ENCODE peak calls at places on chromosomes 13 and 19, in six cellular contexts. G, W, N, O, L and F are unnamed samples.

GRCh38 chr19:38674388-38675133 is 27.1 kb downstream of the ACTN4 start:
- DNase-seq in G (no peak), W (no peak), N (no peak), O (no peak), L (no peak), F (no peak)

GRCh38 chr13:100461309-100462035 is 127.1 kb downstream of the GGACT start:
- DNase-seq in G (no peak), W (peak; percentile 84), N (no peak), O (no peak), L (peak; percentile 72), F (no peak)

GRCh38 chr19:40282920-40283319 is 2.2 kb downstream of the AKT2 start:
- DNase-seq in G (no peak), W (no peak), N (no peak), O (no peak), L (no peak), F (no peak)

GRCh38 chr13:43489168-43489730 is 297.5 kb downstream of the ENOX1 start:
- DNase-seq in G (no peak), W (no peak), N (no peak), O (no peak), L (no peak), F (no peak)

GRCh38 chr13:98103942-98104880 is 38.7 kb upstream of the FARP1 start:
- DNase-seq in G (no peak), W (peak; percentile 3), N (no peak), O (no peak), L (no peak), F (peak; percentile 43)

GRCh38 chr19:1035998-1036621 is 3.8 kb upstream of the ABCA7 start:
- DNase-seq in G (no peak), W (no peak), N (no peak), O (no peak), L (no peak), F (no peak)

GRCh38 chr13:60753641-60754040 is 356.6 kb downstream of the TDRD3 start:
- DNase-seq in G (no peak), W (no peak), N (no peak), O (no peak), L (no peak), F (no peak)

GRCh38 chr13:73922728-73923393 is 211.3 kb downstream of the KLF12 start:
- DNase-seq in G (no peak), W (no peak), N (no peak), O (no peak), L (no peak), F (no peak)

GRCh38 chr13:20713751-20714150 is 10.3 kb downstream of the IL17D start:
- DNase-seq in G (no peak), W (no peak), N (no peak), O (no peak), L (no peak), F (no peak)

GRCh38 chr19:4609878-4610511 is 29.3 kb upstream of the TNFAIP8L1 start:
- DNase-seq in G (no peak), W (no peak), N (no peak), O (no peak), L (no peak), F (no peak)

GRCh38 chr19:19602136-19602712 is 16.3 kb downstream of the PBX4 start:
- DNase-seq in G (no peak), W (no peak), N (no peak), O (no peak), L (no peak), F (no peak)

GRCh38 chr13:114259974-114260373 is 21.4 kb upstream of the UPF3A start:
- DNase-seq in G (no peak), W (peak; percentile 69), N (no peak), O (no peak), L (peak; percentile 34), F (no peak)

GRCh38 chr13:31053098-31053497 is 108.6 kb downstream of the HSPH1 start:
- DNase-seq in G (no peak), W (no peak), N (no peak), O (no peak), L (no peak), F (no peak)

GRCh38 chr19:16359074-16359473 is 34.4 kb downstream of the KLF2 start:
- DNase-seq in G (no peak), W (no peak), N (no peak), O (no peak), L (no peak), F (no peak)

GRCh38 chr13:51777921-51778320 is 26.0 kb downstream of the DHRS12 start:
- DNase-seq in G (no peak), W (no peak), N (no peak), O (no peak), L (no peak), F (no peak)

GRCh38 chr13:31046711-31047279 is 114.3 kb downstream of the TEX26 start:
- DNase-seq in G (no peak), W (peak; percentile 100), N (peak; percentile 70), O (no peak), L (peak; percentile 65), F (no peak)

GRCh38 chr19:50557009-50557613 is 11.1 kb downstream of the LRRC4B start:
- DNase-seq in G (no peak), W (no peak), N (no peak), O (no peak), L (no peak), F (peak; percentile 24)

GRCh38 chr19:48964205-48965032 is 690 bp upstream of the FTL start:
- DNase-seq in G (no peak), W (no peak), N (no peak), O (no peak), L (no peak), F (no peak)

GRCh38 chr13:50812242-50812641 is 31.2 kb downstream of the DLEU7 start:
- DNase-seq in G (no peak), W (no peak), N (no peak), O (no peak), L (no peak), F (no peak)

GRCh38 chr13:79710376-79710775 is 229.4 kb downstream of the NDFIP2 start:
- DNase-seq in G (no peak), W (no peak), N (no peak), O (no peak), L (no peak), F (no peak)

GRCh38 chr13:34654682-34655081 is 287.4 kb upstream of the NBEA start:
- DNase-seq in G (no peak), W (no peak), N (no peak), O (no peak), L (no peak), F (no peak)

GRCh38 chr19:3367572-3368440 is 1.4 kb downstream of the NFIC start:
- DNase-seq in G (no peak), W (no peak), N (no peak), O (no peak), L (no peak), F (no peak)

GRCh38 chr19:40630571-40631160 is 29.5 kb downstream of the LTBP4 start:
- DNase-seq in G (no peak), W (no peak), N (no peak), O (no peak), L (no peak), F (no peak)

GRCh38 chr19:6767357-6768235 is at the start of gene SH2D3A:
- DNase-seq in G (peak; percentile 94), W (peak; percentile 94), N (no peak), O (no peak), L (peak; percentile 11), F (peak; percentile 37)

GRCh38 chr19:39342647-39343305 is 555 bp downstream of the SAMD4B start:
- DNase-seq in G (peak; percentile 39), W (no peak), N (no peak), O (no peak), L (no peak), F (no peak)

GRCh38 chr13:34751044-34751443 is 191.0 kb upstream of the NBEA start:
- DNase-seq in G (no peak), W (no peak), N (no peak), O (no peak), L (no peak), F (no peak)

GRCh38 chr19:19696386-19696785 is 27.7 kb downstream of the ZNF101 start:
- DNase-seq in G (no peak), W (no peak), N (no peak), O (no peak), L (no peak), F (no peak)

GRCh38 chr13:58080806-58081205 is 449.3 kb downstream of the PCDH17 start:
- DNase-seq in G (no peak), W (no peak), N (no peak), O (no peak), L (no peak), F (no peak)

GRCh38 chr19:7582446-7582845 is 13.2 kb upstream of the CAMSAP3 start:
- DNase-seq in G (peak; percentile 30), W (no peak), N (no peak), O (no peak), L (no peak), F (no peak)

GRCh38 chr19:6220385-6221191 is 59.2 kb downstream of the MLLT1 start:
- DNase-seq in G (peak; percentile 60), W (no peak), N (no peak), O (no peak), L (no peak), F (no peak)

GRCh38 chr19:13210941-13211340 is 60.7 kb downstream of the IER2 start:
- DNase-seq in G (no peak), W (no peak), N (no peak), O (no peak), L (no peak), F (no peak)

GRCh38 chr13:106802917-106803316 is 235.0 kb upstream of the ARGLU1 start:
- DNase-seq in G (no peak), W (no peak), N (no peak), O (no peak), L (no peak), F (no peak)

GRCh38 chr19:45641274-45642105 is 2.3 kb upstream of the EML2 start:
- DNase-seq in G (peak; percentile 93), W (peak; percentile 98), N (peak; percentile 9), O (no peak), L (peak; percentile 83), F (peak; percentile 68)

GRCh38 chr13:39321578-39321977 is 281.4 kb downstream of the LHFPL6 start:
- DNase-seq in G (no peak), W (no peak), N (no peak), O (no peak), L (no peak), F (no peak)

GRCh38 chr19:55206664-55207500 is 2.4 kb downstream of the PTPRH start:
- DNase-seq in G (peak; percentile 72), W (no peak), N (no peak), O (peak; percentile 10), L (peak; percentile 48), F (peak; percentile 87)

GRCh38 chr13:86569119-86569518 is 769.9 kb upstream of the SLITRK6 start:
- DNase-seq in G (no peak), W (no peak), N (no peak), O (no peak), L (no peak), F (no peak)

GRCh38 chr13:44710576-44710975 is 134.4 kb upstream of the TSC22D1 start:
- DNase-seq in G (no peak), W (no peak), N (no peak), O (no peak), L (no peak), F (peak; percentile 44)

GRCh38 chr19:49700563-49700962 is 9.6 kb downstream of the CPT1C start:
- DNase-seq in G (no peak), W (no peak), N (no peak), O (no peak), L (no peak), F (no peak)

GRCh38 chr19:35797663-35798062 is 15.0 kb downstream of the PRODH2 start:
- DNase-seq in G (no peak), W (no peak), N (no peak), O (no peak), L (no peak), F (no peak)